ENCODE peak calls at places on chromosome 2, in five cellular contexts. B is stomach, Y is cardiac muscle cell, X is A549, T is PC-9. W is an unnamed sample. For H3K4me1, the result is how much of the 10 kb centered on the place peaks cover.

GRCh38 chr2:181307203-181307991 is 149.8 kb upstream of the ITGA4 start:
- DNase-seq in B (no peak), Y (no peak), X (no peak), T (no peak), W (no peak)

GRCh38 chr2:161414385-161415040 is 1.6 kb upstream of the TBR1 start:
- DNase-seq in B (no peak), Y (peak), X (peak), T (no peak), W (no peak)

GRCh38 chr2:46632349-46632748 is 153.0 kb downstream of the TMEM247 start:
- DNase-seq in B (no peak), Y (peak), X (peak), T (peak), W (no peak)

GRCh38 chr2:238688197-238689153 is 159.4 kb upstream of the TWIST2 start:
- DNase-seq in B (no peak), Y (no peak), X (no peak), T (no peak), W (no peak)

GRCh38 chr2:220670461-220670979 is 901.6 kb downstream of the EPHA4 start:
- DNase-seq in B (no peak), Y (peak), X (no peak), T (no peak), W (no peak)

GRCh38 chr2:120893874-120894584 is 158.4 kb downstream of the GLI2 start:
- DNase-seq in B (no peak), Y (peak), X (no peak), T (no peak), W (no peak)

GRCh38 chr2:141029424-141030078 is 1101.3 kb downstream of the LRP1B start:
- DNase-seq in B (no peak), Y (no peak), X (no peak), T (no peak), W (no peak)

GRCh38 chr2:74602553-74603281 is 45.4 kb downstream of the M1AP start:
- DNase-seq in B (no peak), Y (no peak), X (no peak), T (peak), W (no peak)

GRCh38 chr2:119475225-119475856 is 43.7 kb downstream of the TMEM37 start:
- DNase-seq in B (peak), Y (peak), X (no peak), T (no peak), W (no peak)

GRCh38 chr2:95320986-95321767 is 24.0 kb downstream of the KCNIP3 start:
- DNase-seq in B (no peak), Y (no peak), X (no peak), T (no peak), W (no peak)

GRCh38 chr2:120879401-120880295 is 144.0 kb downstream of the GLI2 start:
- DNase-seq in B (no peak), Y (no peak), X (no peak), T (no peak), W (no peak)

GRCh38 chr2:113886479-113887383 is 3.2 kb upstream of the ACTR3 start:
- DNase-seq in B (peak), Y (no peak), X (no peak), T (peak), W (no peak)

DNA sequence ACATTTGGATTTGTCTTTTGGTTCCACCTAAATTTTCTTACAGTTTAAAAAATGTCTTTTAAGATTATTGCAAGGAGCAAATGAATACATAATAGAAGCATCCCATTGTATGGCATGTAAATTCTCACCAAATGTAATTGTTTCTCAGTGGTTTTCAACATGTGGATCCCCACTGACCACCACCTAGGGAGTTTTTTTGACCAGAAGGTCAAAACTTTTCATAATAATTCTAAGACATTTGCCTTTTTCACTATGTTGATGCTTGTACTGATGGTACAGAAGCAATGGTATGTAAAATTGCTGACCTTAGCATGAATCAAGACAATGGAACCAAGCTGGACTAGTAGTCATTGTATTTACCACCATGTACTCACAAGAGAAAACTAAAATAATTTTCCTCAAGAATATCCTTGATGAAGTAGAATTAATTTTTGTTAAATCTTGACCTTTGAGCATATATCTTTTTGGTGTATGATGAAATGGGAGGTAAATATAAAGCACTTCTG is 36.9 kb downstream of the RAB10 start:
- DNase-seq in B (no peak), Y (no peak), X (no peak), T (no peak), W (no peak)
- H3K4me1 ChIP-seq in B (under half), Y (under half), X (half or more), T (under half), W (under half)

GRCh38 chr2:147468349-147468748 is 376.5 kb upstream of the ACVR2A start:
- DNase-seq in B (no peak), Y (no peak), X (no peak), T (no peak), W (no peak)

GRCh38 chr2:147467441-147467840 is 377.4 kb upstream of the ACVR2A start:
- DNase-seq in B (no peak), Y (no peak), X (no peak), T (no peak), W (no peak)

GRCh38 chr2:147468963-147469362 is 375.9 kb upstream of the ACVR2A start:
- DNase-seq in B (no peak), Y (no peak), X (no peak), T (no peak), W (no peak)

GRCh38 chr2:147471126-147471525 is 373.7 kb upstream of the ACVR2A start:
- DNase-seq in B (no peak), Y (no peak), X (no peak), T (no peak), W (no peak)

DNA sequence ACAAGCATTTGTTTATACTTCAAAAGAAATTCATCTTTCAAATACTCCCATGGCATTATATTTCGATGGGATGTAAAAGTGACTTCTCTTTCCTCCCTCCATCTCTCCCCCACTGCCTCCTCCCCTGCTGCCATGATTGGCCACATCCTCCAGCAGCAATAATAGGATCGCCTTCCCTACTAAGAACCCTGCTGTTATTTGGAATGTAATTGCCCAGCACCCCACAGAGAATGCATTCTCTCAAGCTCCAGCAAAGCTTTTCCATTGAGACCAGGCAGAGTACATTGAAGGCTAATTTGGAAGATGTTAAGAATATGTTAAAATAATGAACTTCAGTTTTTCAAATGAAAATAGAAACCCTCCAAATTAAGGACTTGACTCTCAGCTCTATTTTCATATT is 375.4 kb upstream of the ACVR2A start:
- DNase-seq in B (no peak), Y (no peak), X (no peak), T (no peak), W (no peak)
- TF ChIP-seq CTCF in B (no peak), Y (no peak), X (no peak), T (no peak), W (no peak)

DNA sequence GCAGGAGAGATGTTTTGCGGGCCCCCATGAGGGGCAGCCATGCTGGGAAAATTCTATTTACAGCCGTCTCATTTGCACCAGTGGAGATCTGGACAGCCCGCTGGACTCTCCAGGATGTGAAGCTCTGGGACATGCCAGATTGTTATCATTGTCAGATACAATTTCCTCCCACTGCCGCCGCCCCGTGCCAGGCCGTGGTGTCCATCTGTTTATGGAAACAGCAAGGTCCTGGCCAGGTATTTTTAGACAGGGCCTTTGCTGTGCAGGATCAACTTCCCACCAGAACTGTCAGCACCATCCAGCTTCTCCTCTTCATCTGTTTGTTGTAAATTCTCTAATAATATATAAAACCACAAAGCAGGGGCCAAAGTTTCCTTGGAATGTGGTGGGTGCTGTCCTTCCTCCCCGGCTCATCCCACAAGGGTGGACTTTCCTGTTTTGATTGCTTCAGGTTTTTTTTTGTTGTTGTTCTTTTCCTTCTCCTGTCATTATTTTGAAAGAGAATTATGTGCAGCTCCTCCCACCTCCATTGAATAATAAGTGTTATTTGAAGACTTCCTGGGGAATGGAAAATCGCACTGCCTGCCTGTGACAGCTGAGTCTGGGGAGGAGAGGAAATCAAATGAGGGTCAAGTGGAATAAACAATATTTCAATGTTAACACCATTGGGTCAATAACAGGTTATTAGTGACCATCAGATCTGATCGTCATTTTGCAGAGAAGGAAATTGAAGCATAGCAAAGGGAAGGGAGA is 398.1 kb downstream of the TNS1 start:
- DNase-seq in B (no peak), Y (peak), X (no peak), T (no peak), W (no peak)
- H3K4me1 ChIP-seq in B (under half), Y (under half), X (under half), T (under half), W (under half)

DNA sequence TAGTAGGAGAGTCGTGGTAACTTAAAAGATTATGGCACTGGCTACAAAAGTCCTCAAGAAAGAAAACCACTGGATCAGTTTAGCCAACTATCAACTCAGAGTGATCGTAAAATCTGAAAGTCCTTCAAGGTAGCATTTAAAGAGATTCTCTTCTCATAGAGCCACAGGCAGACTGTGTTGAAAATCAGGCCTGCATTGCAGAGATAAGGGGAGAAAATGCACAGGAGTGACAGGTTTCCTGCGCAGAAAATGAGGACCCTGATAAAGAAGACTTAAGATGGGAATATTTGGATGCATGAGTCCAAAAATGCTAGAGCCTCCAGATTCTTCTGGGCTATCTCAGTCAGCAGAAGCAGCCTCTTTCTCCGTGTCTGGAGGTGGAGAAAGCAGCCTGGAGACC is 360.9 kb downstream of the PLCL1 start:
- DNase-seq in B (no peak), Y (no peak), X (no peak), T (no peak), W (no peak)
- TF ChIP-seq CTCF in B (no peak), Y (no peak), X (no peak), T (no peak), W (no peak)

GRCh38 chr2:152471499-152471898 is 136.5 kb downstream of the FMNL2 start:
- DNase-seq in B (no peak), Y (no peak), X (no peak), T (no peak), W (no peak)
- H3K4me1 ChIP-seq in B (half or more), Y (under half), X (half or more), T (half or more), W (half or more)